ENCODE peak calls at places on chromosomes 5 and 9, in six cellular contexts. D is GM23338; R is activated T-cell treated with anti-CD3 and anti-CD28 coated beads for 24 hours; V is T-helper 2 cell; B is activated CD4-positive, alpha-beta T cell treated with anti-CD3 and anti-CD28 coated beads, Interleukin-2, amount 50 U/mL, for 1 hour; X is GM18507. I is an unnamed sample.

GRCh38 chr5:179297486-179298180 is 47.6 kb downstream of the ADAMTS2 start:
- DNase-seq in D (no peak), R (no peak), V (no peak), B (no peak), X (no peak), I (no peak)

GRCh38 chr9:133564451-133564850 is 29.9 kb downstream of the ADAMTSL2 start:
- DNase-seq in D (no peak), R (no peak), V (no peak), B (no peak), X (no peak), I (no peak)

GRCh38 chr9:115687356-115687755 is 466.2 kb upstream of the PAPPA start:
- DNase-seq in D (no peak), R (no peak), V (no peak), B (no peak), X (no peak), I (no peak)

GRCh38 chr9:134776080-134776796 is 104.4 kb upstream of the FCN2 start:
- DNase-seq in D (no peak), R (no peak), V (no peak), B (no peak), X (no peak), I (peak; percentile 56)

GRCh38 chr5:77168884-77169254 is 41.6 kb upstream of the PDE8B start:
- DNase-seq in D (no peak), R (no peak), V (no peak), B (no peak), X (no peak), I (peak; percentile 27)

GRCh38 chr5:44233691-44234090 is 155.5 kb downstream of the FGF10 start:
- DNase-seq in D (no peak), R (no peak), V (no peak), B (no peak), X (no peak), I (no peak)

GRCh38 chr5:3107118-3107517 is 355.6 kb upstream of the IRX2 start:
- DNase-seq in D (peak; percentile 62), R (no peak), V (no peak), B (no peak), X (no peak), I (no peak)

GRCh38 chr5:6419340-6419852 is 29.3 kb upstream of the UBE2QL1 start:
- DNase-seq in D (no peak), R (no peak), V (no peak), B (no peak), X (no peak), I (no peak)

GRCh38 chr9:6015278-6016157 is at the start of gene RANBP6:
- DNase-seq in D (peak; percentile 95), R (peak; percentile 86), V (peak; percentile 84), B (peak; percentile 91), X (peak; percentile 83), I (peak; percentile 95)

GRCh38 chr5:123438244-123438643 is 15.0 kb upstream of the CEP120 start:
- DNase-seq in D (no peak), R (no peak), V (no peak), B (no peak), X (no peak), I (no peak)

GRCh38 chr9:126440938-126441337 is 114.3 kb downstream of the MVB12B start:
- DNase-seq in D (peak; percentile 41), R (no peak), V (no peak), B (no peak), X (no peak), I (no peak)